ENCODE peak calls at places on chromosomes 7 and 10, in eight cellular contexts. One of them, this sample, is unnamed.

GRCh38 chr7:135012229-135012628 is 25.9 kb downstream of the AGBL3 start:
- DNase-seq in dorsolateral prefrontal cortex: no peak
- DNase-seq in transverse colon: no peak
- DNase-seq in lower leg skin: no peak
- DNase-seq in upper lobe of left lung: no peak
- DNase-seq in psoas muscle: no peak
- DNase-seq in progenitor cell of endocrine pancreas: no peak
- DNase-seq in endothelial cell: no peak
- DNase-seq in this sample: no peak

GRCh38 chr7:30908681-30909080 is 3.0 kb upstream of the AQP1 start:
- DNase-seq in dorsolateral prefrontal cortex: no peak
- DNase-seq in transverse colon: no peak
- DNase-seq in lower leg skin: no peak
- DNase-seq in upper lobe of left lung: no peak
- DNase-seq in psoas muscle: no peak
- DNase-seq in progenitor cell of endocrine pancreas: no peak
- DNase-seq in endothelial cell: peak
- DNase-seq in this sample: no peak

GRCh38 chr10:116669832-116670644 is 49.3 kb downstream of the PNLIPRP2 start:
- DNase-seq in dorsolateral prefrontal cortex: no peak
- DNase-seq in transverse colon: peak
- DNase-seq in lower leg skin: no peak
- DNase-seq in upper lobe of left lung: peak
- DNase-seq in psoas muscle: no peak
- DNase-seq in progenitor cell of endocrine pancreas: peak
- DNase-seq in endothelial cell: peak
- DNase-seq in this sample: peak

GRCh38 chr7:85177316-85177715 is 9.5 kb downstream of the SEMA3D start:
- DNase-seq in dorsolateral prefrontal cortex: no peak
- DNase-seq in transverse colon: no peak
- DNase-seq in lower leg skin: no peak
- DNase-seq in upper lobe of left lung: no peak
- DNase-seq in psoas muscle: no peak
- DNase-seq in progenitor cell of endocrine pancreas: no peak
- DNase-seq in endothelial cell: no peak
- DNase-seq in this sample: no peak

GRCh38 chr10:116548301-116548700 is 2.6 kb downstream of the PNLIP start:
- DNase-seq in dorsolateral prefrontal cortex: no peak
- DNase-seq in transverse colon: no peak
- DNase-seq in lower leg skin: no peak
- DNase-seq in upper lobe of left lung: no peak
- DNase-seq in psoas muscle: no peak
- DNase-seq in progenitor cell of endocrine pancreas: no peak
- DNase-seq in endothelial cell: no peak
- DNase-seq in this sample: no peak

GRCh38 chr7:78125884-78126283 is 327.3 kb downstream of the PHTF2 start:
- DNase-seq in dorsolateral prefrontal cortex: no peak
- DNase-seq in transverse colon: no peak
- DNase-seq in lower leg skin: no peak
- DNase-seq in upper lobe of left lung: no peak
- DNase-seq in psoas muscle: no peak
- DNase-seq in progenitor cell of endocrine pancreas: no peak
- DNase-seq in endothelial cell: no peak
- DNase-seq in this sample: no peak

GRCh38 chr7:48099781-48100180 is 10.7 kb downstream of the UPP1 start:
- DNase-seq in dorsolateral prefrontal cortex: no peak
- DNase-seq in transverse colon: no peak
- DNase-seq in lower leg skin: no peak
- DNase-seq in upper lobe of left lung: no peak
- DNase-seq in psoas muscle: no peak
- DNase-seq in progenitor cell of endocrine pancreas: no peak
- DNase-seq in endothelial cell: no peak
- DNase-seq in this sample: no peak

GRCh38 chr7:128794020-128794419 is 2.3 kb downstream of the CCDC136 start:
- DNase-seq in dorsolateral prefrontal cortex: no peak
- DNase-seq in transverse colon: no peak
- DNase-seq in lower leg skin: no peak
- DNase-seq in upper lobe of left lung: no peak
- DNase-seq in psoas muscle: no peak
- DNase-seq in progenitor cell of endocrine pancreas: no peak
- DNase-seq in endothelial cell: no peak
- DNase-seq in this sample: no peak

GRCh38 chr10:75508239-75508813 is 76.9 kb downstream of the LRMDA start:
- DNase-seq in dorsolateral prefrontal cortex: no peak
- DNase-seq in transverse colon: no peak
- DNase-seq in lower leg skin: no peak
- DNase-seq in upper lobe of left lung: no peak
- DNase-seq in psoas muscle: no peak
- DNase-seq in progenitor cell of endocrine pancreas: no peak
- DNase-seq in endothelial cell: no peak
- DNase-seq in this sample: no peak

GRCh38 chr10:61750943-61751471 is 88.3 kb downstream of the CABCOCO1 start:
- DNase-seq in dorsolateral prefrontal cortex: peak
- DNase-seq in transverse colon: peak
- DNase-seq in lower leg skin: peak
- DNase-seq in upper lobe of left lung: peak
- DNase-seq in psoas muscle: peak
- DNase-seq in progenitor cell of endocrine pancreas: peak
- DNase-seq in endothelial cell: peak
- DNase-seq in this sample: peak

GRCh38 chr10:43692051-43692825 is 43.6 kb upstream of the ZNF32 start:
- DNase-seq in dorsolateral prefrontal cortex: no peak
- DNase-seq in transverse colon: no peak
- DNase-seq in lower leg skin: no peak
- DNase-seq in upper lobe of left lung: no peak
- DNase-seq in psoas muscle: no peak
- DNase-seq in progenitor cell of endocrine pancreas: no peak
- DNase-seq in endothelial cell: no peak
- DNase-seq in this sample: no peak

GRCh38 chr7:115005241-115005640 is 83.3 kb downstream of the MDFIC start:
- DNase-seq in dorsolateral prefrontal cortex: no peak
- DNase-seq in transverse colon: no peak
- DNase-seq in lower leg skin: no peak
- DNase-seq in upper lobe of left lung: no peak
- DNase-seq in psoas muscle: no peak
- DNase-seq in progenitor cell of endocrine pancreas: no peak
- DNase-seq in endothelial cell: no peak
- DNase-seq in this sample: no peak

GRCh38 chr7:70104243-70104642 is 506.0 kb downstream of the AUTS2 start:
- DNase-seq in dorsolateral prefrontal cortex: no peak
- DNase-seq in transverse colon: no peak
- DNase-seq in lower leg skin: no peak
- DNase-seq in upper lobe of left lung: no peak
- DNase-seq in psoas muscle: no peak
- DNase-seq in progenitor cell of endocrine pancreas: no peak
- DNase-seq in endothelial cell: no peak
- DNase-seq in this sample: no peak

GRCh38 chr7:22444181-22444966 is 55.6 kb downstream of the STEAP1B start:
- DNase-seq in dorsolateral prefrontal cortex: peak
- DNase-seq in transverse colon: peak
- DNase-seq in lower leg skin: no peak
- DNase-seq in upper lobe of left lung: peak
- DNase-seq in psoas muscle: no peak
- DNase-seq in progenitor cell of endocrine pancreas: no peak
- DNase-seq in endothelial cell: no peak
- DNase-seq in this sample: no peak

GRCh38 chr7:28835800-28836199 is 122.3 kb downstream of the TRIL start:
- DNase-seq in dorsolateral prefrontal cortex: no peak
- DNase-seq in transverse colon: no peak
- DNase-seq in lower leg skin: no peak
- DNase-seq in upper lobe of left lung: no peak
- DNase-seq in psoas muscle: no peak
- DNase-seq in progenitor cell of endocrine pancreas: no peak
- DNase-seq in endothelial cell: no peak
- DNase-seq in this sample: no peak

GRCh38 chr7:114175140-114175539 is 239.5 kb upstream of the FOXP2 start:
- DNase-seq in dorsolateral prefrontal cortex: no peak
- DNase-seq in transverse colon: no peak
- DNase-seq in lower leg skin: no peak
- DNase-seq in upper lobe of left lung: no peak
- DNase-seq in psoas muscle: no peak
- DNase-seq in progenitor cell of endocrine pancreas: no peak
- DNase-seq in endothelial cell: no peak
- DNase-seq in this sample: no peak

GRCh38 chr10:52759154-52759553 is 13.4 kb downstream of the MBL2 start:
- DNase-seq in dorsolateral prefrontal cortex: no peak
- DNase-seq in transverse colon: no peak
- DNase-seq in lower leg skin: no peak
- DNase-seq in upper lobe of left lung: no peak
- DNase-seq in psoas muscle: no peak
- DNase-seq in progenitor cell of endocrine pancreas: no peak
- DNase-seq in endothelial cell: no peak
- DNase-seq in this sample: no peak

GRCh38 chr10:58665361-58665760 is 152.7 kb downstream of the BICC1 start:
- DNase-seq in dorsolateral prefrontal cortex: no peak
- DNase-seq in transverse colon: no peak
- DNase-seq in lower leg skin: no peak
- DNase-seq in upper lobe of left lung: no peak
- DNase-seq in psoas muscle: no peak
- DNase-seq in progenitor cell of endocrine pancreas: no peak
- DNase-seq in endothelial cell: no peak
- DNase-seq in this sample: no peak

GRCh38 chr7:82594665-82595064 is 151.1 kb upstream of the CACNA2D1 start:
- DNase-seq in dorsolateral prefrontal cortex: no peak
- DNase-seq in transverse colon: no peak
- DNase-seq in lower leg skin: no peak
- DNase-seq in upper lobe of left lung: no peak
- DNase-seq in psoas muscle: no peak
- DNase-seq in progenitor cell of endocrine pancreas: no peak
- DNase-seq in endothelial cell: no peak
- DNase-seq in this sample: no peak

GRCh38 chr7:133704436-133704835 is 422.7 kb upstream of the LRGUK start:
- DNase-seq in dorsolateral prefrontal cortex: no peak
- DNase-seq in transverse colon: no peak
- DNase-seq in lower leg skin: no peak
- DNase-seq in upper lobe of left lung: no peak
- DNase-seq in psoas muscle: no peak
- DNase-seq in progenitor cell of endocrine pancreas: no peak
- DNase-seq in endothelial cell: no peak
- DNase-seq in this sample: no peak

GRCh38 chr10:79336276-79336675 is 11.0 kb upstream of the PPIF start:
- DNase-seq in dorsolateral prefrontal cortex: no peak
- DNase-seq in transverse colon: no peak
- DNase-seq in lower leg skin: no peak
- DNase-seq in upper lobe of left lung: no peak
- DNase-seq in psoas muscle: no peak
- DNase-seq in progenitor cell of endocrine pancreas: no peak
- DNase-seq in endothelial cell: no peak
- DNase-seq in this sample: no peak

GRCh38 chr10:43809211-43809930 is 160.7 kb upstream of the ZNF32 start:
- DNase-seq in dorsolateral prefrontal cortex: no peak
- DNase-seq in transverse colon: no peak
- DNase-seq in lower leg skin: no peak
- DNase-seq in upper lobe of left lung: no peak
- DNase-seq in psoas muscle: no peak
- DNase-seq in progenitor cell of endocrine pancreas: no peak
- DNase-seq in endothelial cell: no peak
- DNase-seq in this sample: no peak

GRCh38 chr10:12103743-12104142 is 25.7 kb upstream of the SEC61A2 start:
- DNase-seq in dorsolateral prefrontal cortex: no peak
- DNase-seq in transverse colon: no peak
- DNase-seq in lower leg skin: no peak
- DNase-seq in upper lobe of left lung: no peak
- DNase-seq in psoas muscle: no peak
- DNase-seq in progenitor cell of endocrine pancreas: no peak
- DNase-seq in endothelial cell: no peak
- DNase-seq in this sample: no peak

GRCh38 chr7:42768037-42768436 is 143.8 kb downstream of the C7orf25 start:
- DNase-seq in dorsolateral prefrontal cortex: no peak
- DNase-seq in transverse colon: no peak
- DNase-seq in lower leg skin: no peak
- DNase-seq in upper lobe of left lung: no peak
- DNase-seq in psoas muscle: no peak
- DNase-seq in progenitor cell of endocrine pancreas: no peak
- DNase-seq in endothelial cell: no peak
- DNase-seq in this sample: no peak
- TF ChIP-seq CTCF in dorsolateral prefrontal cortex: no peak
- TF ChIP-seq CTCF in transverse colon: no peak
- TF ChIP-seq CTCF in lower leg skin: no peak
- TF ChIP-seq CTCF in upper lobe of left lung: no peak
- TF ChIP-seq CTCF in psoas muscle: no peak
- TF ChIP-seq CTCF in progenitor cell of endocrine pancreas: no peak
- TF ChIP-seq CTCF in endothelial cell: no peak
- TF ChIP-seq CTCF in this sample: no peak

DNA sequence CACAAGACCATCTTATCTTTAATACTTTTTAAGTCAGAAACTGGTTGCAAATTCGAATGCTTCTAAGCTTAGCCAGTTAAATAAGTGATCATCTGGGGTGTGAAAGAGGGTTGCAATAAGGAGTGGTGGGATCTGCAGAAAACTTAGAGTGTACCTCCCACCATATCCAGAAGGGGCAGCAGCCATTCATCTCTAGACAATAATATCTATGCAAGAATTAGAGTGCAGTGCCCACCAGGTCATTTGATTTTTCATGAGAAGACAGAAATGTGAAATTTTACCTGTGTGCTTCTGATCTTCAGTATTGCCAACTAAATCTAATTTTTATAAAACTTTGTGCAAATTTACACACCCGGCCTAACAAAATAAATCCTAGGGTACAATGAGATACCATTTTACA is 127.2 kb upstream of the SP4 start:
- DNase-seq in dorsolateral prefrontal cortex: no peak
- DNase-seq in transverse colon: no peak
- DNase-seq in lower leg skin: no peak
- DNase-seq in upper lobe of left lung: no peak
- DNase-seq in psoas muscle: no peak
- DNase-seq in progenitor cell of endocrine pancreas: no peak
- DNase-seq in endothelial cell: no peak
- DNase-seq in this sample: no peak
- TF ChIP-seq CTCF in dorsolateral prefrontal cortex: peak
- TF ChIP-seq CTCF in transverse colon: no peak
- TF ChIP-seq CTCF in lower leg skin: no peak
- TF ChIP-seq CTCF in upper lobe of left lung: no peak
- TF ChIP-seq CTCF in psoas muscle: no peak
- TF ChIP-seq CTCF in progenitor cell of endocrine pancreas: peak
- TF ChIP-seq CTCF in endothelial cell: no peak
- TF ChIP-seq CTCF in this sample: peak

GRCh38 chr7:2501947-2502646 is 17.5 kb upstream of the LFNG start:
- DNase-seq in dorsolateral prefrontal cortex: no peak
- DNase-seq in transverse colon: no peak
- DNase-seq in lower leg skin: no peak
- DNase-seq in upper lobe of left lung: no peak
- DNase-seq in psoas muscle: no peak
- DNase-seq in progenitor cell of endocrine pancreas: no peak
- DNase-seq in endothelial cell: no peak
- DNase-seq in this sample: no peak
- TF ChIP-seq CTCF in dorsolateral prefrontal cortex: no peak
- TF ChIP-seq CTCF in transverse colon: no peak
- TF ChIP-seq CTCF in lower leg skin: no peak
- TF ChIP-seq CTCF in upper lobe of left lung: no peak
- TF ChIP-seq CTCF in psoas muscle: no peak
- TF ChIP-seq CTCF in progenitor cell of endocrine pancreas: no peak
- TF ChIP-seq CTCF in endothelial cell: no peak
- TF ChIP-seq CTCF in this sample: no peak

DNA sequence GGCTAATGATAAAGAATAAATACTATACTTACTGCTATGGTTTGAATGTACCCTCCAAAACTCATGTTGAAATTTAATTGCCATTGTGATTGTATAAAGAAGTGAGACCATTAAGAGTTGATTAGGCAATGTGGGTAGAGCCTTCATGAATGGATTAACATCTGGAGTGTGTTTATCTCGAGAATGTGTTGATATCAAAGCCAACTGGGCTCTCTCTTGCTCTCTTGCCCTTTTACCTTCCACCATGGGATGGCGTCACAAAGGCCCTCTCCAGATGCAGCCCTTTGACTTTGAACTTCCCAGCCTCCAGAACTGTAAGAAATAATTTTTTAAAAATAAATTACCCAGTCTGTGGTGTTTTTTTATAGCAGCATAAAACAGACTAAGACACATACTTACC is 50.1 kb upstream of the GHITM start:
- DNase-seq in dorsolateral prefrontal cortex: no peak
- DNase-seq in transverse colon: no peak
- DNase-seq in lower leg skin: no peak
- DNase-seq in upper lobe of left lung: no peak
- DNase-seq in psoas muscle: no peak
- DNase-seq in progenitor cell of endocrine pancreas: no peak
- DNase-seq in endothelial cell: no peak
- DNase-seq in this sample: no peak
- TF ChIP-seq CTCF in dorsolateral prefrontal cortex: no peak
- TF ChIP-seq CTCF in transverse colon: no peak
- TF ChIP-seq CTCF in lower leg skin: no peak
- TF ChIP-seq CTCF in upper lobe of left lung: no peak
- TF ChIP-seq CTCF in psoas muscle: no peak
- TF ChIP-seq CTCF in progenitor cell of endocrine pancreas: no peak
- TF ChIP-seq CTCF in endothelial cell: no peak
- TF ChIP-seq CTCF in this sample: no peak